ENCODE peak calls at places on chromosomes 12 and 14, in five cellular contexts. One of them, this sample, is unnamed.
A peak's percentile ranks its signal among the peaks of the same experiment; 100 is the strongest.

GRCh38 chr12:102120564-102120873 is 536 bp downstream of the PARPBP start:
- DNase-seq in heart right ventricle: no peak
- DNase-seq in iPS DF 6.9: no peak
- DNase-seq in left ventricle myocardium inferior: no peak
- DNase-seq in ovary: no peak
- DNase-seq in this sample: no peak

GRCh38 chr14:22393796-22394195 is 195.2 kb downstream of the DAD1 start:
- DNase-seq in iPS DF 6.9: no peak
- DNase-seq in heart right ventricle: no peak
- DNase-seq in left ventricle myocardium inferior: no peak
- DNase-seq in ovary: no peak
- DNase-seq in this sample: no peak

GRCh38 chr14:76904740-76905569 is 78.7 kb downstream of the LRRC74A start:
- DNase-seq in ovary: peak; percentile 49
- DNase-seq in iPS DF 6.9: no peak
- DNase-seq in left ventricle myocardium inferior: peak; percentile 52
- DNase-seq in heart right ventricle: peak; percentile 60
- DNase-seq in this sample: peak; percentile 62

GRCh38 chr14:68789002-68789797 is 3.7 kb downstream of the ZFP36L1 start:
- DNase-seq in iPS DF 6.9: no peak
- DNase-seq in heart right ventricle: peak; percentile 85
- DNase-seq in left ventricle myocardium inferior: peak; percentile 87
- DNase-seq in ovary: peak; percentile 88
- DNase-seq in this sample: peak; percentile 92

GRCh38 chr12:12214635-12215131 is 52.2 kb downstream of the LRP6 start:
- DNase-seq in iPS DF 6.9: no peak
- DNase-seq in ovary: no peak
- DNase-seq in left ventricle myocardium inferior: no peak
- DNase-seq in heart right ventricle: no peak
- DNase-seq in this sample: no peak

GRCh38 chr14:68246074-68246980 is 426.7 kb downstream of the RAD51B start:
- DNase-seq in iPS DF 6.9: no peak
- DNase-seq in heart right ventricle: no peak
- DNase-seq in left ventricle myocardium inferior: no peak
- DNase-seq in ovary: no peak
- DNase-seq in this sample: no peak

GRCh38 chr14:68932686-68933085 is 46.4 kb downstream of the ACTN1 start:
- DNase-seq in ovary: no peak
- DNase-seq in heart right ventricle: no peak
- DNase-seq in iPS DF 6.9: no peak
- DNase-seq in left ventricle myocardium inferior: no peak
- DNase-seq in this sample: no peak

GRCh38 chr12:3295648-3296408 is 195.2 kb upstream of the PRMT8 start:
- DNase-seq in iPS DF 6.9: no peak
- DNase-seq in left ventricle myocardium inferior: peak; percentile 65
- DNase-seq in heart right ventricle: peak; percentile 67
- DNase-seq in ovary: no peak
- DNase-seq in this sample: peak; percentile 49

GRCh38 chr14:67569011-67569650 is 30.9 kb downstream of the PIGH start:
- DNase-seq in iPS DF 6.9: no peak
- DNase-seq in ovary: no peak
- DNase-seq in left ventricle myocardium inferior: no peak
- DNase-seq in heart right ventricle: no peak
- DNase-seq in this sample: no peak

GRCh38 chr14:90362558-90362896 is 30.8 kb upstream of the NRDE2 start:
- DNase-seq in ovary: no peak
- DNase-seq in heart right ventricle: no peak
- DNase-seq in left ventricle myocardium inferior: no peak
- DNase-seq in iPS DF 6.9: no peak
- DNase-seq in this sample: no peak

GRCh38 chr12:6285063-6285477 is 25.4 kb upstream of the PLEKHG6 start:
- DNase-seq in iPS DF 6.9: no peak
- DNase-seq in ovary: peak; percentile 72
- DNase-seq in left ventricle myocardium inferior: no peak
- DNase-seq in heart right ventricle: peak; percentile 47
- DNase-seq in this sample: peak; percentile 45

GRCh38 chr12:99522456-99522855 is 125.1 kb upstream of the GARIN6 start:
- DNase-seq in left ventricle myocardium inferior: no peak
- DNase-seq in ovary: no peak
- DNase-seq in heart right ventricle: no peak
- DNase-seq in iPS DF 6.9: no peak
- DNase-seq in this sample: no peak

GRCh38 chr14:89237923-89238529 is 179.0 kb downstream of the FOXN3 start:
- DNase-seq in left ventricle myocardium inferior: no peak
- DNase-seq in iPS DF 6.9: no peak
- DNase-seq in heart right ventricle: no peak
- DNase-seq in ovary: no peak
- DNase-seq in this sample: no peak

GRCh38 chr12:2231956-2232355 is 179.2 kb downstream of the CACNA1C start:
- DNase-seq in left ventricle myocardium inferior: no peak
- DNase-seq in iPS DF 6.9: no peak
- DNase-seq in ovary: no peak
- DNase-seq in heart right ventricle: no peak
- DNase-seq in this sample: no peak

GRCh38 chr14:71621276-71621675 is 311.0 kb upstream of the RGS6 start:
- DNase-seq in left ventricle myocardium inferior: no peak
- DNase-seq in heart right ventricle: no peak
- DNase-seq in iPS DF 6.9: no peak
- DNase-seq in ovary: no peak
- DNase-seq in this sample: no peak

GRCh38 chr14:49586673-49587460 is 687 bp upstream of the RPS29 start:
- DNase-seq in heart right ventricle: peak; percentile 20
- DNase-seq in left ventricle myocardium inferior: no peak
- DNase-seq in ovary: peak; percentile 40
- DNase-seq in iPS DF 6.9: no peak
- DNase-seq in this sample: no peak

GRCh38 chr14:23364604-23365352 is at the start of gene EFS:
- DNase-seq in ovary: peak; percentile 64
- DNase-seq in heart right ventricle: peak; percentile 65
- DNase-seq in left ventricle myocardium inferior: peak; percentile 69
- DNase-seq in iPS DF 6.9: no peak
- DNase-seq in this sample: peak; percentile 85

GRCh38 chr12:123621619-123622530 is 11.6 kb downstream of the EIF2B1 start:
- DNase-seq in ovary: no peak
- DNase-seq in heart right ventricle: no peak
- DNase-seq in iPS DF 6.9: no peak
- DNase-seq in left ventricle myocardium inferior: no peak
- DNase-seq in this sample: no peak

GRCh38 chr14:22450266-22450665 is 138.8 kb downstream of the DAD1 start:
- DNase-seq in ovary: no peak
- DNase-seq in iPS DF 6.9: no peak
- DNase-seq in left ventricle myocardium inferior: no peak
- DNase-seq in heart right ventricle: no peak
- DNase-seq in this sample: no peak

GRCh38 chr12:73892181-73892580 is 645.5 kb upstream of the ATXN7L3B start:
- DNase-seq in left ventricle myocardium inferior: no peak
- DNase-seq in ovary: no peak
- DNase-seq in iPS DF 6.9: no peak
- DNase-seq in heart right ventricle: no peak
- DNase-seq in this sample: no peak

GRCh38 chr12:119397540-119397939 is 63.0 kb downstream of the CCDC60 start:
- DNase-seq in ovary: no peak
- DNase-seq in iPS DF 6.9: no peak
- DNase-seq in left ventricle myocardium inferior: no peak
- DNase-seq in heart right ventricle: no peak
- DNase-seq in this sample: no peak

GRCh38 chr12:49904601-49905000 is 901 bp upstream of the FAIM2 start:
- DNase-seq in left ventricle myocardium inferior: no peak
- DNase-seq in heart right ventricle: no peak
- DNase-seq in iPS DF 6.9: no peak
- DNase-seq in ovary: no peak
- DNase-seq in this sample: no peak

GRCh38 chr12:6333566-6333965 is 8.3 kb downstream of the TNFRSF1A start:
- DNase-seq in heart right ventricle: no peak
- DNase-seq in left ventricle myocardium inferior: no peak
- DNase-seq in iPS DF 6.9: no peak
- DNase-seq in ovary: no peak
- DNase-seq in this sample: no peak

GRCh38 chr12:76033116-76034001 is 1.8 kb upstream of the PHLDA1 start:
- DNase-seq in iPS DF 6.9: no peak
- DNase-seq in ovary: no peak
- DNase-seq in left ventricle myocardium inferior: no peak
- DNase-seq in heart right ventricle: no peak
- DNase-seq in this sample: no peak

GRCh38 chr14:103657466-103657865 is 28.5 kb downstream of the KLC1 start:
- DNase-seq in heart right ventricle: no peak
- DNase-seq in ovary: no peak
- DNase-seq in left ventricle myocardium inferior: peak; percentile 34
- DNase-seq in iPS DF 6.9: no peak
- DNase-seq in this sample: no peak

DNA sequence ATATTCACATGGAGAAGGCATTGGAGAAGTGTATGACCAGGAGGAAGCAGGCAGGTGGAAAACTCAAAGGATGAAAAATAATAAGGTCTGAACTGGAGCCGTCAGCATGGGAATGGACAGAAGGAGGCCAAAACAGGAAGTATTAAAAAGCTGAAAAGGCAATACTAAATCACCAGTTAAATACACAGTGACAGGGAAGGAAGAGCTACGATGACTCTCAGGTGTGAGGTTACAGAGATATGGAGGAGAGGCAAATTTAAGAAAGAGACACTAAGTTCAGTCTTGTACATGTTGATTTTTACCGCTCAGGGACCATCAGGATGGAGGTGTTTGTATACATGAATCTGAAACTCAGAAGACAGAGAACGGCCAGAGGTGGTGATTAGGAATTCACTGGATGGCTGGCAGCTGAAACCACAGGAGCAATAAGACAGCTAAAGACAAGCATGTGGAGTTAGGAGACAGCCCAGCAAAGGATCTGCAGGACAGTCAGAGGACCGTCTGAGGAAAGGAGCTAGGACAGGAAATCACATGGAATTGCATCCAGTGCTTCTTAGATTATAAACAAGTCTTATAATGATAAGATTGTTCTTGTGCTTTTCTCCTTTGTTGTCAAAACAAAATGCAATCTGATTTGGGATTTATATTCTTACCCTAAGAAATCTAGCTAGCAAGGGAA is 33.9 kb upstream of the CDKN3 start:
- DNase-seq in heart right ventricle: no peak
- DNase-seq in left ventricle myocardium inferior: no peak
- DNase-seq in iPS DF 6.9: no peak
- DNase-seq in ovary: no peak
- DNase-seq in this sample: no peak
- H3K4me1 ChIP-seq in heart right ventricle: peaks cover 26% of the 10 kb centered on the region
- H3K4me1 ChIP-seq in left ventricle myocardium inferior: peaks cover 44% of the 10 kb centered on the region
- H3K4me1 ChIP-seq in iPS DF 6.9: peaks cover 12% of the 10 kb centered on the region
- H3K4me1 ChIP-seq in ovary: peaks cover 4% of the 10 kb centered on the region
- H3K4me1 ChIP-seq in this sample: peaks cover 15% of the 10 kb centered on the region

GRCh38 chr12:51216652-51217051 is 1.2 kb downstream of the POU6F1 start:
- DNase-seq in left ventricle myocardium inferior: no peak
- DNase-seq in ovary: peak; percentile 28
- DNase-seq in iPS DF 6.9: no peak
- DNase-seq in heart right ventricle: no peak
- DNase-seq in this sample: no peak
- H3K4me3 ChIP-seq in left ventricle myocardium inferior: peak overlapping the region; percentile 91
- H3K4me3 ChIP-seq in ovary: peak overlapping the region; percentile 64
- H3K4me3 ChIP-seq in iPS DF 6.9: peak overlapping the region; percentile 61
- H3K4me3 ChIP-seq in heart right ventricle: peak overlapping the region; percentile 90
- H3K4me3 ChIP-seq in this sample: peak overlapping the region; percentile 94

DNA sequence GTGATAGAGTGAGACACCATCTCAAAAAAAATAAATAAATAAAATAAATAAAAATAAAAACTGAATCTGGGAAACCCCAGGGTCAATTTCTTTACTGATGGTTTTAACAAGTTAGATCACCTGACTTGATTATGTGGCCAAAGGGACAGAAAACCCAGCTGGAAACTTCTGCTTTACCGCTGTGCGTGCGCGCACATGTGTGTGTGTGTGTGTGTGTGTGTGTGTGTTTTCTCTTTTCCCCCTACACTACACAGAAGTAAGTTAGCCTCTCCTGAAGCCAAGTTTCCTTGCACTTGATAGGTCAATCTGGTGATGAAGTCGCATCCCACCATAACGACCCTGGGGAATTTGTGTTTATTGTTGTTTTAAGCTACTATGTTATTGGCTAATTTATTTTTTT is 105.3 kb upstream of the AMN1 start:
- DNase-seq in left ventricle myocardium inferior: no peak
- DNase-seq in heart right ventricle: no peak
- DNase-seq in ovary: no peak
- DNase-seq in iPS DF 6.9: no peak
- DNase-seq in this sample: no peak
- H3K4me1 ChIP-seq in left ventricle myocardium inferior: no peaks in the 10 kb centered on the region
- H3K4me1 ChIP-seq in heart right ventricle: no peaks in the 10 kb centered on the region
- H3K4me1 ChIP-seq in ovary: no peaks in the 10 kb centered on the region
- H3K4me1 ChIP-seq in iPS DF 6.9: no peaks in the 10 kb centered on the region
- H3K4me1 ChIP-seq in this sample: no peaks in the 10 kb centered on the region

GRCh38 chr12:131832393-131833231 is 4.4 kb downstream of the MMP17 start:
- DNase-seq in ovary: peak; percentile 81
- DNase-seq in heart right ventricle: peak; percentile 62
- DNase-seq in left ventricle myocardium inferior: peak; percentile 51
- DNase-seq in iPS DF 6.9: no peak
- DNase-seq in this sample: peak; percentile 73
- H3K4me3 ChIP-seq in ovary: no peak overlapping the region
- H3K4me3 ChIP-seq in heart right ventricle: peak overlapping the region; percentile 30
- H3K4me3 ChIP-seq in left ventricle myocardium inferior: peak overlapping the region; percentile 52
- H3K4me3 ChIP-seq in iPS DF 6.9: no peak overlapping the region
- H3K4me3 ChIP-seq in this sample: peak overlapping the region; percentile 41

GRCh38 chr14:105091335-105092123 is 26.3 kb upstream of the GPR132 start:
- DNase-seq in ovary: peak; percentile 52
- DNase-seq in heart right ventricle: peak; percentile 82
- DNase-seq in left ventricle myocardium inferior: peak; percentile 84
- DNase-seq in iPS DF 6.9: no peak
- DNase-seq in this sample: peak; percentile 97

GRCh38 chr14:105094193-105094907 is 29.1 kb upstream of the GPR132 start:
- DNase-seq in ovary: no peak
- DNase-seq in heart right ventricle: no peak
- DNase-seq in left ventricle myocardium inferior: no peak
- DNase-seq in iPS DF 6.9: no peak
- DNase-seq in this sample: no peak

GRCh38 chr14:105093426-105094192 is 28.4 kb upstream of the GPR132 start:
- DNase-seq in ovary: peak; percentile 84
- DNase-seq in left ventricle myocardium inferior: peak; percentile 75
- DNase-seq in iPS DF 6.9: peak; percentile 81
- DNase-seq in heart right ventricle: peak; percentile 76
- DNase-seq in this sample: no peak

GRCh38 chr14:105092124-105092911 is 27.1 kb upstream of the GPR132 start:
- DNase-seq in iPS DF 6.9: no peak
- DNase-seq in ovary: no peak
- DNase-seq in left ventricle myocardium inferior: no peak
- DNase-seq in heart right ventricle: no peak
- DNase-seq in this sample: no peak

DNA sequence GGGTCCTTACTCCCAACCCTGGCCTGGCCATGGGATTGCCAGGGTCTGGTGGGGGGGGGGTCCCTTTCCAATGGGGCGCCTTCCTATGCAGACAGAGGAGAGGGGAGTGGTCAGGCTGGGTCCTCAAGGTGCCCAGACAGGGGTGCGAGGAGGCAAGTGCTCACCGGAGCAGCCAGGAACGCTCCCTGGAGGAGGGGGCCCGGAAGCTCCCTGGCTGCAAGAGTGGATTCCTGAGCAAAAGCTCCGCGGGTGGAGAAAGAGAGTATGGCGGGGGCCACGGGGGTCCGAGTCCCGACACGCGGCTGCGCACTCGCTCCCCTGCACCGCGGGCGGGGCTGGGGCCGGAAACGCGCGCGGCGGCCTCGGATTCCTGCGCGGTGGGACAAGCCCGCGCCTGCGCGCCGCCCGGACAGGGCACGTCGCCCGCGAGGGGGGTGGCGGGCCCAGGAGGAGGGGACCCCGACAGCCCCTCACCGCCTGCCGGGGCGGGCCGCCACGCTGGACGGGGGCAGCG is 27.7 kb upstream of the GPR132 start:
- DNase-seq in ovary: peak; percentile 74
- DNase-seq in heart right ventricle: peak; percentile 79
- DNase-seq in iPS DF 6.9: no peak
- DNase-seq in left ventricle myocardium inferior: peak; percentile 72
- DNase-seq in this sample: peak; percentile 75
- H3K4me1 ChIP-seq in ovary: peaks cover 12% of the 10 kb centered on the region
- H3K4me1 ChIP-seq in heart right ventricle: peaks cover 41% of the 10 kb centered on the region
- H3K4me1 ChIP-seq in iPS DF 6.9: peaks cover 9% of the 10 kb centered on the region
- H3K4me1 ChIP-seq in left ventricle myocardium inferior: peaks cover 57% of the 10 kb centered on the region
- H3K4me1 ChIP-seq in this sample: peaks cover 53% of the 10 kb centered on the region

This sample was measured in tibial artery.